ENCODE peak calls at places on chromosomes 5 and 9, in eight cellular contexts. One of them, this sample, is unnamed.
A peak's percentile ranks its signal among the peaks of the same experiment; 100 is the strongest.

GRCh38 chr5:72378636-72379289 is 58.6 kb downstream of the PTCD2 start:
- DNase-seq in GM23248: peak; percentile 93
- DNase-seq in epithelial cell of esophagus: peak; percentile 88
- DNase-seq in fibroblast of mammary gland: peak; percentile 92
- DNase-seq in Peyer's patch: no peak
- DNase-seq in cardiac fibroblast: peak; percentile 95
- DNase-seq in skeletal muscle cell: peak; percentile 70
- DNase-seq in lower lobe of right lung: no peak
- DNase-seq in this sample: peak; percentile 61

GRCh38 chr9:108543251-108543768 is 312.5 kb downstream of the ACTL7B start:
- DNase-seq in epithelial cell of esophagus: peak; percentile 99
- DNase-seq in fibroblast of mammary gland: peak; percentile 89
- DNase-seq in skeletal muscle cell: no peak
- DNase-seq in lower lobe of right lung: no peak
- DNase-seq in Peyer's patch: no peak
- DNase-seq in GM23248: peak; percentile 78
- DNase-seq in cardiac fibroblast: no peak
- DNase-seq in this sample: peak; percentile 47

GRCh38 chr5:26791433-26791832 is 247.0 kb downstream of the CDH9 start:
- DNase-seq in fibroblast of mammary gland: no peak
- DNase-seq in skeletal muscle cell: no peak
- DNase-seq in GM23248: no peak
- DNase-seq in Peyer's patch: no peak
- DNase-seq in epithelial cell of esophagus: peak; percentile 15
- DNase-seq in lower lobe of right lung: no peak
- DNase-seq in cardiac fibroblast: no peak
- DNase-seq in this sample: no peak

GRCh38 chr5:116576043-116576713 is 1.6 kb upstream of the SEMA6A start:
- DNase-seq in epithelial cell of esophagus: peak; percentile 77
- DNase-seq in cardiac fibroblast: peak; percentile 76
- DNase-seq in Peyer's patch: peak; percentile 30
- DNase-seq in GM23248: peak; percentile 63
- DNase-seq in fibroblast of mammary gland: peak; percentile 50
- DNase-seq in skeletal muscle cell: no peak
- DNase-seq in lower lobe of right lung: peak; percentile 63
- DNase-seq in this sample: peak; percentile 44

GRCh38 chr5:168612996-168613395 is 33.8 kb upstream of the PANK3 start:
- DNase-seq in lower lobe of right lung: no peak
- DNase-seq in skeletal muscle cell: no peak
- DNase-seq in fibroblast of mammary gland: no peak
- DNase-seq in GM23248: peak; percentile 11
- DNase-seq in epithelial cell of esophagus: no peak
- DNase-seq in Peyer's patch: no peak
- DNase-seq in cardiac fibroblast: no peak
- DNase-seq in this sample: no peak

GRCh38 chr5:9951861-9952260 is 297.8 kb downstream of the ATPSCKMT start:
- DNase-seq in epithelial cell of esophagus: no peak
- DNase-seq in Peyer's patch: no peak
- DNase-seq in fibroblast of mammary gland: no peak
- DNase-seq in skeletal muscle cell: no peak
- DNase-seq in GM23248: no peak
- DNase-seq in cardiac fibroblast: no peak
- DNase-seq in lower lobe of right lung: no peak
- DNase-seq in this sample: no peak

GRCh38 chr9:94945191-94946144 is 219.0 kb downstream of the AOPEP start:
- DNase-seq in GM23248: peak; percentile 97
- DNase-seq in Peyer's patch: no peak
- DNase-seq in epithelial cell of esophagus: peak; percentile 92
- DNase-seq in skeletal muscle cell: peak; percentile 90
- DNase-seq in fibroblast of mammary gland: peak; percentile 96
- DNase-seq in lower lobe of right lung: no peak
- DNase-seq in cardiac fibroblast: peak; percentile 68
- DNase-seq in this sample: peak; percentile 59

GRCh38 chr5:134227259-134227658 is 1.4 kb upstream of the PPP2CA start:
- DNase-seq in lower lobe of right lung: no peak
- DNase-seq in epithelial cell of esophagus: peak; percentile 80
- DNase-seq in fibroblast of mammary gland: peak; percentile 40
- DNase-seq in skeletal muscle cell: no peak
- DNase-seq in cardiac fibroblast: peak; percentile 18
- DNase-seq in GM23248: peak; percentile 70
- DNase-seq in Peyer's patch: no peak
- DNase-seq in this sample: no peak

GRCh38 chr9:122346478-122347347 is 24.1 kb upstream of the PTGS1 start:
- DNase-seq in lower lobe of right lung: peak; percentile 71
- DNase-seq in fibroblast of mammary gland: no peak
- DNase-seq in epithelial cell of esophagus: peak; percentile 17
- DNase-seq in skeletal muscle cell: no peak
- DNase-seq in GM23248: peak; percentile 67
- DNase-seq in cardiac fibroblast: peak; percentile 32
- DNase-seq in Peyer's patch: no peak
- DNase-seq in this sample: no peak

GRCh38 chr5:73319036-73319435 is 129.5 kb downstream of the FOXD1 start:
- DNase-seq in epithelial cell of esophagus: no peak
- DNase-seq in GM23248: no peak
- DNase-seq in fibroblast of mammary gland: no peak
- DNase-seq in cardiac fibroblast: no peak
- DNase-seq in Peyer's patch: no peak
- DNase-seq in skeletal muscle cell: no peak
- DNase-seq in lower lobe of right lung: no peak
- DNase-seq in this sample: no peak

GRCh38 chr9:15142903-15143534 is 164.0 kb downstream of the TTC39B start:
- DNase-seq in Peyer's patch: no peak
- DNase-seq in cardiac fibroblast: peak; percentile 73
- DNase-seq in skeletal muscle cell: no peak
- DNase-seq in fibroblast of mammary gland: peak; percentile 74
- DNase-seq in epithelial cell of esophagus: peak; percentile 65
- DNase-seq in lower lobe of right lung: no peak
- DNase-seq in GM23248: peak; percentile 77
- DNase-seq in this sample: no peak

GRCh38 chr5:1484416-1485319 is 39.1 kb downstream of the LPCAT1 start:
- DNase-seq in skeletal muscle cell: no peak
- DNase-seq in epithelial cell of esophagus: no peak
- DNase-seq in cardiac fibroblast: no peak
- DNase-seq in Peyer's patch: peak; percentile 69
- DNase-seq in GM23248: no peak
- DNase-seq in lower lobe of right lung: no peak
- DNase-seq in fibroblast of mammary gland: no peak
- DNase-seq in this sample: no peak

GRCh38 chr5:111512026-111512405 is 319 bp downstream of the STARD4 start:
- DNase-seq in epithelial cell of esophagus: peak; percentile 48
- DNase-seq in lower lobe of right lung: no peak
- DNase-seq in Peyer's patch: no peak
- DNase-seq in GM23248: peak; percentile 50
- DNase-seq in cardiac fibroblast: peak; percentile 41
- DNase-seq in fibroblast of mammary gland: peak; percentile 33
- DNase-seq in skeletal muscle cell: no peak
- DNase-seq in this sample: no peak

GRCh38 chr9:12908910-12909309 is 134.1 kb downstream of the LURAP1L start:
- DNase-seq in GM23248: no peak
- DNase-seq in cardiac fibroblast: no peak
- DNase-seq in skeletal muscle cell: no peak
- DNase-seq in Peyer's patch: no peak
- DNase-seq in fibroblast of mammary gland: no peak
- DNase-seq in lower lobe of right lung: no peak
- DNase-seq in epithelial cell of esophagus: peak; percentile 44
- DNase-seq in this sample: no peak

GRCh38 chr9:3957296-3957695 is 342.6 kb downstream of the GLIS3 start:
- DNase-seq in fibroblast of mammary gland: no peak
- DNase-seq in lower lobe of right lung: no peak
- DNase-seq in Peyer's patch: no peak
- DNase-seq in epithelial cell of esophagus: no peak
- DNase-seq in cardiac fibroblast: no peak
- DNase-seq in skeletal muscle cell: no peak
- DNase-seq in GM23248: no peak
- DNase-seq in this sample: no peak

GRCh38 chr5:127525181-127525580 is 7.7 kb downstream of the PRRC1 start:
- DNase-seq in skeletal muscle cell: no peak
- DNase-seq in cardiac fibroblast: no peak
- DNase-seq in epithelial cell of esophagus: no peak
- DNase-seq in lower lobe of right lung: no peak
- DNase-seq in GM23248: no peak
- DNase-seq in Peyer's patch: no peak
- DNase-seq in fibroblast of mammary gland: no peak
- DNase-seq in this sample: no peak

GRCh38 chr9:113997610-113998009 is 80.5 kb downstream of the AMBP start:
- DNase-seq in cardiac fibroblast: no peak
- DNase-seq in skeletal muscle cell: no peak
- DNase-seq in fibroblast of mammary gland: no peak
- DNase-seq in epithelial cell of esophagus: no peak
- DNase-seq in GM23248: no peak
- DNase-seq in Peyer's patch: no peak
- DNase-seq in lower lobe of right lung: no peak
- DNase-seq in this sample: no peak

GRCh38 chr5:89064054-89064453 is 181.1 kb upstream of the MEF2C start:
- DNase-seq in Peyer's patch: no peak
- DNase-seq in cardiac fibroblast: no peak
- DNase-seq in lower lobe of right lung: no peak
- DNase-seq in skeletal muscle cell: no peak
- DNase-seq in GM23248: no peak
- DNase-seq in epithelial cell of esophagus: no peak
- DNase-seq in fibroblast of mammary gland: no peak
- DNase-seq in this sample: no peak

GRCh38 chr9:121884057-121884512 is 209.0 kb downstream of the TTLL11 start:
- DNase-seq in fibroblast of mammary gland: no peak
- DNase-seq in cardiac fibroblast: no peak
- DNase-seq in Peyer's patch: no peak
- DNase-seq in GM23248: no peak
- DNase-seq in skeletal muscle cell: no peak
- DNase-seq in lower lobe of right lung: no peak
- DNase-seq in epithelial cell of esophagus: no peak
- DNase-seq in this sample: no peak

GRCh38 chr9:134472256-134472655 is 146.0 kb downstream of the RXRA start:
- DNase-seq in cardiac fibroblast: no peak
- DNase-seq in lower lobe of right lung: no peak
- DNase-seq in GM23248: no peak
- DNase-seq in skeletal muscle cell: no peak
- DNase-seq in fibroblast of mammary gland: no peak
- DNase-seq in epithelial cell of esophagus: no peak
- DNase-seq in Peyer's patch: no peak
- DNase-seq in this sample: no peak

GRCh38 chr9:134474656-134475050 is 148.4 kb downstream of the RXRA start:
- DNase-seq in GM23248: no peak
- DNase-seq in epithelial cell of esophagus: no peak
- DNase-seq in skeletal muscle cell: no peak
- DNase-seq in cardiac fibroblast: no peak
- DNase-seq in Peyer's patch: no peak
- DNase-seq in fibroblast of mammary gland: no peak
- DNase-seq in lower lobe of right lung: no peak
- DNase-seq in this sample: no peak

GRCh38 chr9:134473353-134474057 is 147.2 kb downstream of the RXRA start:
- DNase-seq in GM23248: no peak
- DNase-seq in cardiac fibroblast: no peak
- DNase-seq in epithelial cell of esophagus: no peak
- DNase-seq in fibroblast of mammary gland: no peak
- DNase-seq in skeletal muscle cell: no peak
- DNase-seq in lower lobe of right lung: no peak
- DNase-seq in Peyer's patch: no peak
- DNase-seq in this sample: no peak

GRCh38 chr9:134475051-134475790 is 149.0 kb downstream of the RXRA start:
- DNase-seq in lower lobe of right lung: peak; percentile 71
- DNase-seq in GM23248: peak; percentile 93
- DNase-seq in skeletal muscle cell: peak; percentile 47
- DNase-seq in Peyer's patch: peak; percentile 51
- DNase-seq in fibroblast of mammary gland: peak; percentile 79
- DNase-seq in epithelial cell of esophagus: no peak
- DNase-seq in cardiac fibroblast: peak; percentile 91
- DNase-seq in this sample: no peak

DNA sequence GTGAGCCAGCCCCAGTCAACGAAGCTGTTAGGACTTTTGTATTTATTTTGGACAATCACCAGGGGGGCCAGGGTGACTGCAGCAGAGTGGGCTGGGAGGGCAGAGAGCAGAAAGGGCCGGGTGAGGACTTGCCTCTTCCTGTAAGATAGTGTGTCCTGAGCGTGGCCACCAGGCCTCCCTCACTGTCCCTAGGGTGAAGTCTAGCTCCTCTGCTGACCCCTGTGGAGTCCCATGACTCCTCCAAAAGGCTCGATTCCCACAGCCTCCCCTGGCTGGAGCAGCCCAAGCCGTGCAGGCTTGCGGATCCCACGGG is 147.8 kb downstream of the RXRA start:
- DNase-seq in skeletal muscle cell: no peak
- DNase-seq in cardiac fibroblast: peak; percentile 82
- DNase-seq in GM23248: peak; percentile 72
- DNase-seq in fibroblast of mammary gland: peak; percentile 75
- DNase-seq in Peyer's patch: no peak
- DNase-seq in epithelial cell of esophagus: no peak
- DNase-seq in lower lobe of right lung: no peak
- DNase-seq in this sample: no peak
- H3K4me3 ChIP-seq in skeletal muscle cell: no peak overlapping the region
- H3K4me3 ChIP-seq in cardiac fibroblast: no peak overlapping the region
- H3K4me3 ChIP-seq in GM23248: no peak overlapping the region
- H3K4me3 ChIP-seq in fibroblast of mammary gland: no peak overlapping the region
- H3K4me3 ChIP-seq in Peyer's patch: no peak overlapping the region
- H3K4me3 ChIP-seq in epithelial cell of esophagus: no peak overlapping the region
- H3K4me3 ChIP-seq in lower lobe of right lung: no peak overlapping the region
- H3K4me3 ChIP-seq in this sample: no peak overlapping the region

GRCh38 chr5:181186902-181187499 is 18.0 kb downstream of the TRIM7 start:
- DNase-seq in skeletal muscle cell: no peak
- DNase-seq in lower lobe of right lung: peak; percentile 21
- DNase-seq in Peyer's patch: no peak
- DNase-seq in epithelial cell of esophagus: peak; percentile 35
- DNase-seq in fibroblast of mammary gland: peak; percentile 39
- DNase-seq in cardiac fibroblast: no peak
- DNase-seq in GM23248: peak; percentile 58
- DNase-seq in this sample: peak; percentile 57
- H3K4me3 ChIP-seq in skeletal muscle cell: peak overlapping the region; percentile 93
- H3K4me3 ChIP-seq in lower lobe of right lung: no peak overlapping the region
- H3K4me3 ChIP-seq in Peyer's patch: peak overlapping the region; percentile 61
- H3K4me3 ChIP-seq in epithelial cell of esophagus: peak overlapping the region; percentile 41
- H3K4me3 ChIP-seq in fibroblast of mammary gland: peak overlapping the region; percentile 61
- H3K4me3 ChIP-seq in cardiac fibroblast: peak overlapping the region; percentile 5
- H3K4me3 ChIP-seq in GM23248: peak overlapping the region; percentile 87
- H3K4me3 ChIP-seq in this sample: peak overlapping the region; percentile 59

GRCh38 chr9:976805-977360 is 428 bp downstream of the DMRT3 start:
- DNase-seq in fibroblast of mammary gland: no peak
- DNase-seq in Peyer's patch: no peak
- DNase-seq in lower lobe of right lung: no peak
- DNase-seq in epithelial cell of esophagus: peak; percentile 38
- DNase-seq in GM23248: no peak
- DNase-seq in cardiac fibroblast: no peak
- DNase-seq in skeletal muscle cell: no peak
- DNase-seq in this sample: no peak
- H3K4me3 ChIP-seq in fibroblast of mammary gland: no peak overlapping the region
- H3K4me3 ChIP-seq in Peyer's patch: no peak overlapping the region
- H3K4me3 ChIP-seq in lower lobe of right lung: peak overlapping the region; percentile 3
- H3K4me3 ChIP-seq in epithelial cell of esophagus: peak overlapping the region; percentile 24
- H3K4me3 ChIP-seq in GM23248: no peak overlapping the region
- H3K4me3 ChIP-seq in cardiac fibroblast: no peak overlapping the region
- H3K4me3 ChIP-seq in skeletal muscle cell: no peak overlapping the region
- H3K4me3 ChIP-seq in this sample: no peak overlapping the region

DNA sequence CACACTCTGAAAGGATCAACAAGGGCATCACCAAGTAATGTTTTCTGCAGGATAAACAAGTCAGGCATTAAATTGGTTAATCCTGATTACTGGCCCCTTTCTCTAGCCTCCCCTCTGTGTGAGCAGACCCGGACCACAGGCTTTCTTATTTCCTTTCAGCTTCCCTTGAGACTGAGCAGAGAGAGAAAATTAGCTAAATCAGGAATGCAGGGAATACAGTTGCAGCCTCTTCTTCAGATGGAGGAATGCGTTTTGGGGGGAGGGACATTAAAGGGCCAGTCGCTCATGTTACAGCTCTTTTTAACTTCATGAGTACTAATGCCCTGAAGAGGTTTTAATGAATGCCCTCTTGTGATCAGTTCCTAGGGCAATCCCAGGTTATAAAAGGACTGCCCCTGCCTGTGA is 19.8 kb downstream of the PCDHAC2 start:
- DNase-seq in GM23248: no peak
- DNase-seq in epithelial cell of esophagus: no peak
- DNase-seq in skeletal muscle cell: no peak
- DNase-seq in Peyer's patch: no peak
- DNase-seq in lower lobe of right lung: no peak
- DNase-seq in cardiac fibroblast: no peak
- DNase-seq in fibroblast of mammary gland: no peak
- DNase-seq in this sample: no peak
- H3K4me3 ChIP-seq in GM23248: no peak overlapping the region
- H3K4me3 ChIP-seq in epithelial cell of esophagus: no peak overlapping the region
- H3K4me3 ChIP-seq in skeletal muscle cell: no peak overlapping the region
- H3K4me3 ChIP-seq in Peyer's patch: no peak overlapping the region
- H3K4me3 ChIP-seq in lower lobe of right lung: no peak overlapping the region
- H3K4me3 ChIP-seq in cardiac fibroblast: no peak overlapping the region
- H3K4me3 ChIP-seq in fibroblast of mammary gland: no peak overlapping the region
- H3K4me3 ChIP-seq in this sample: no peak overlapping the region

This sample was measured in SJSA1.